ENCODE peak calls at places on chromosomes 4 and X, in five cellular contexts. P is HFF-Myc, X is ovary, E is neural crest cell, S is AG04449. B is an unnamed sample.

GRCh38 chrX:36908801-36909403 is 99.3 kb upstream of the FAM47C start:
- DNase-seq in P (no peak), S (no peak), X (no peak), E (no peak), B (no peak)

GRCh38 chr4:185966549-185966948 is 102.4 kb upstream of the TLR3 start:
- DNase-seq in X (no peak), E (no peak), S (no peak), P (no peak), B (no peak)

GRCh38 chr4:78710536-78710935 is 65.6 kb upstream of the BMP2K start:
- DNase-seq in E (no peak), X (no peak), P (no peak), S (no peak), B (no peak)

GRCh38 chrX:45743081-45743533 is 542.4 kb upstream of the DIPK2B start:
- DNase-seq in X (no peak), E (no peak), P (no peak), S (no peak), B (no peak)

GRCh38 chr4:140726776-140727500 is 29.2 kb downstream of the TBC1D9 start:
- DNase-seq in X (no peak), E (no peak), S (no peak), P (no peak), B (no peak)

GRCh38 chr4:153731239-153731638 is 28.6 kb downstream of the RNF175 start:
- DNase-seq in P (peak), X (no peak), E (no peak), S (no peak), B (peak)

GRCh38 chr4:42541647-42542046 is 115.3 kb downstream of the ATP8A1 start:
- DNase-seq in E (no peak), P (no peak), S (no peak), X (no peak), B (no peak)

GRCh38 chrX:44698328-44698727 is 145.5 kb upstream of the DUSP21 start:
- DNase-seq in P (no peak), S (no peak), E (no peak), X (no peak), B (no peak)

GRCh38 chr4:128379860-128380259 is 92.2 kb upstream of the PGRMC2 start:
- DNase-seq in X (no peak), P (no peak), S (no peak), E (no peak), B (peak)

GRCh38 chr4:112726041-112726440 is 89.1 kb downstream of the LARP7 start:
- DNase-seq in P (no peak), S (no peak), X (no peak), E (no peak), B (no peak)

GRCh38 chr4:5696341-5696740 is 12.0 kb downstream of the EVC2 start:
- DNase-seq in E (no peak), P (no peak), S (no peak), X (no peak), B (no peak)

GRCh38 chr4:150033109-150033508 is 45.1 kb upstream of the DCLK2 start:
- DNase-seq in P (no peak), X (no peak), E (no peak), S (no peak), B (no peak)

GRCh38 chr4:155761916-155762315 is 3.1 kb downstream of the GUCY1B1 start:
- DNase-seq in E (no peak), P (no peak), S (no peak), X (no peak), B (no peak)

GRCh38 chrX:45233541-45233940 is 32.9 kb upstream of the DIPK2B start:
- DNase-seq in P (no peak), S (no peak), E (no peak), X (no peak), B (no peak)

GRCh38 chr4:102759835-102760644 is 728 bp downstream of the MANBA start:
- DNase-seq in X (peak), P (no peak), S (no peak), E (no peak), B (no peak)

GRCh38 chrX:112877771-112878173 is 37.1 kb upstream of the AMOT start:
- DNase-seq in S (no peak), X (no peak), E (no peak), P (no peak), B (no peak)

GRCh38 chr4:98748609-98749008 is 90.2 kb upstream of the TSPAN5 start:
- DNase-seq in S (no peak), X (no peak), E (no peak), P (no peak), B (no peak)
- TF ChIP-seq CTCF in S (no peak), X (no peak), E (no peak), P (no peak), B (no peak)

DNA sequence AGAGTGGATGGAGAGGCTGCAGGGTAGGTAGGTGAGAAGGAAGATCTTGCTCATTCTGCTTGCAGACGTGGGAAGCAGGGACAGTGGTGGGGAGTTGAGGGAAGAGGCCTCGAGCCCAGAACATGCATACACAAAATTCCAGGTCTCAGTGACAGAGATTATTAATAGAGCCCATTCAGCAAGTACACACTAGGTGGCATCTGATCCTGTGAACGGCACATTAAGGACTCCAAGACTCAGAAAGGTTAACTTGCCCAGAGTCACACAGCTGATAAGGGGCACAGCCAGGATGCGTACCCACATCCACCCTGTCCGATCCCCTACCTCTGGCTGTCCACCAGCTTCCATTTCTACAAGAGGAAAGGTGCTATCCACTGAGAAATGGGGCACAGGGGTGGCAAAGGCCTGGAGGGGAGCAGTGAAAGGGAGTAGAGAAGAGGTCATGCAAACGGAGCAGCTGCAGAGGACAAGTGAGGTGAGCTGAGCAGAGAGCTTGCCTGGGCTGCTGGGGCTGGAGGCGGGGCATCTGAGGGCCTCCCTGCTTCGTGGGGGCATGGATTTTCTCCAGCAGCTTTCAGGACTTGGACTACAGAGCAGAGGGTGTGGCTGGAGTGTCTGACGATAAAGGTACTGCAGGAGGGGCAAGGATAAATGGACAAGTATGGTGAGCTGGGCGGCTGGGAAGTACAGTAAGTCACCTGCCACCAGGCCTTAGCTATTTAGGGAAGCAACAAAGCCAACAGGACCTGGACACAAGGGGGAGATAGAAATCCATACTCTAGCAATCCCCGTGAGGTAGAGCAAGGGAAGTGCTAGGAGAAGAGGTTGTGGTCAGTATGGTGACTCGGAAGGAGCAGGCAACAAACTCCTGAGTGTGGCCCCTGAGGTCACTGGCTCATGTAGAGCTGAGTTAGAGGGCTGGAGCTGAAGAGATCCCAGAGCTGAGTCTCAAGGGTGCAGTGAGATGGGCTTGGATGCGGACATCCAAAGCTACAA is 11.2 kb downstream of the IDS start:
- DNase-seq in S (no peak), X (no peak), E (no peak), P (no peak), B (no peak)
- TF ChIP-seq CTCF in S (no peak), X (no peak), E (no peak), P (no peak), B (peak)

DNA sequence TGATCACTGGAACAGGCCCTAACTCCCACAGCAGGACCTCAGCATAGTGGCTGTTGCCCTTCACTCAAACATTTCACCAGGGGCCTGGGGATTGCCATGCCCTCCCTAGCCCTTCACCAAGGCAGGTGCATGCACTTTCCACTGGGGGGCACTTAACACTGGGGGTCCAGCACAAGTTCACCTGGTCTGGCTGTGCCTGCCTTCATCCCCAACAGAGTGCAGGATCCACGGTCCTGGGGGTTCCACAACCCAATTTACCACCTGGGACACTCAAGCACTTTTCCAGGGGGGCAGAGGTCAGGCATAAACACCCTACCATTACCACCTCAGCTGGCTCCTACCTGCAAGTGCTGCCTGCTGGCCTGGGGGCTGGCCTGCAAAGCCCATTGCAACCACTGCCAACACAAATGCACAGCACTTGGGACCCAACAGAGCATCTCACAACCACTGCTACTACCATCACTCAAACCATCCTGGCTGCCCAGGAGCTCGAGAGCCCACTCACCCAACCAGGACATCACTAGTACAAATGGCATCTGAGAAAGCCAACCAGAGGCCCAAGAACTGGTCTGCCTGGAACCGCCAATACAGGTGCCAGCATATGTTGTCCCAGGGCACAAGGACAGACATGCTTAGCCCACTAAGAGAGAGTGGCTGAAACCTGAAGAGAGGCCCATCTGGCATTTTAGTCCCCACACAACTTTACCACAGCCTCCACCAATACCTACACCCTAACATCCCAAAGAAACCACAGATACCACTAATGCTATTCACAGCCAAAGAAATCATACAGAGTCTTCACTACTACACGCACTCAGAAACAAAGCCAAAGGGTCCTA is 43.1 kb downstream of the NAT8L start:
- DNase-seq in E (no peak), P (no peak), S (no peak), X (no peak), B (no peak)
- TF ChIP-seq CTCF in E (no peak), P (no peak), S (no peak), X (no peak), B (no peak)

GRCh38 chrX:139972113-139972512 is 6.8 kb upstream of the CXorf66 start:
- DNase-seq in S (no peak), E (no peak), X (no peak), P (no peak), B (no peak)

GRCh38 chrX:139974496-139974895 is 9.2 kb upstream of the CXorf66 start:
- DNase-seq in X (no peak), E (no peak), P (no peak), S (no peak), B (no peak)

GRCh38 chrX:139972629-139973257 is 7.4 kb upstream of the CXorf66 start:
- DNase-seq in P (no peak), X (no peak), E (no peak), S (no peak), B (no peak)

GRCh38 chrX:139971394-139971749 is 6.1 kb upstream of the CXorf66 start:
- DNase-seq in E (no peak), X (no peak), P (no peak), S (no peak), B (no peak)

GRCh38 chrX:139973290-139973689 is 8.0 kb upstream of the CXorf66 start:
- DNase-seq in S (no peak), E (no peak), X (no peak), P (no peak), B (no peak)
- TF ChIP-seq CTCF in S (no peak), E (no peak), X (no peak), P (no peak), B (no peak)

DNA sequence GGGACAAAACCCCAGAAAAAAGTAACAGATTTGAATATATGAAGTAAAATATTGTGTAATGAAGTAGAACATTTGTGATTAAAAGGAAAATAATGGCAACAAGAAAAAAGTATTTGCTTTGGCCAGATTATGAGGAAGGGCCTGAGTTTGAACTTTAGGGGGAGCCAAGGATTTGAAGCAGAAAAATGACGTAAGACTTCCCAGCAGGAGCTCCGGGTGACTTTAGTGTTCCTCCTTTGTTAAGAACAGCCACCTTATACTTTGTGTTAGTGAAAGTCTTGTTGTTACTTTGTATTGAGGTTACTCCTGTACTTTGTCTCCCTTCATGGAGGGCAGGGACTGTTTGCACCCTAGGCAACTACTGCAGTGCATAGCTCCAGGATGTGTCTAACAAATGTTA is 41.1 kb downstream of the DCUN1D4 start:
- DNase-seq in X (no peak), E (no peak), P (no peak), S (no peak), B (no peak)
- TF ChIP-seq CTCF in X (no peak), E (no peak), P (no peak), S (no peak), B (no peak)

GRCh38 chr4:7800410-7800809 is 139.3 kb downstream of the AFAP1 start:
- DNase-seq in S (no peak), E (no peak), P (no peak), X (no peak), B (no peak)

GRCh38 chr4:7799306-7799705 is 140.4 kb downstream of the AFAP1 start:
- DNase-seq in S (no peak), X (no peak), E (no peak), P (no peak), B (no peak)

GRCh38 chr4:7797330-7797729 is 142.3 kb downstream of the AFAP1 start:
- DNase-seq in S (no peak), E (no peak), X (no peak), P (no peak), B (no peak)

GRCh38 chr4:7799723-7800122 is 139.9 kb downstream of the AFAP1 start:
- DNase-seq in S (no peak), E (no peak), P (no peak), X (no peak), B (no peak)

GRCh38 chr4:7798215-7798995 is 141.3 kb downstream of the AFAP1 start:
- DNase-seq in E (no peak), P (no peak), X (no peak), S (no peak), B (no peak)
- TF ChIP-seq CTCF in E (no peak), P (no peak), X (no peak), S (no peak), B (no peak)